ENCODE peak calls at places on chromosomes 1 and 21, in six cellular contexts. One of them, this sample, is unnamed.

GRCh38 chr1:156451486-156452184 is 48.9 kb downstream of the MEF2D start:
- DNase-seq in HAP-1: no peak
- DNase-seq in esophagus muscularis mucosa: no peak
- DNase-seq in coronary artery: no peak
- DNase-seq in WTC11: no peak
- DNase-seq in activated CD8-positive, alpha-beta T cell treated with anti-CD3 and anti-CD28 coated beads, Interleukin-2, amount 10 ng/mL, durations not matched to agents 7 days and 5 days: no peak
- DNase-seq in this sample: no peak

GRCh38 chr1:19439464-19440171 is 45.7 kb downstream of the CAPZB start:
- DNase-seq in WTC11: peak; percentile 54
- DNase-seq in HAP-1: peak; percentile 25
- DNase-seq in esophagus muscularis mucosa: no peak
- DNase-seq in activated CD8-positive, alpha-beta T cell treated with anti-CD3 and anti-CD28 coated beads, Interleukin-2, amount 10 ng/mL, durations not matched to agents 7 days and 5 days: no peak
- DNase-seq in coronary artery: no peak
- DNase-seq in this sample: no peak

GRCh38 chr1:11176081-11176706 is 13.0 kb upstream of the ANGPTL7 start:
- DNase-seq in WTC11: peak; percentile 13
- DNase-seq in coronary artery: peak; percentile 75
- DNase-seq in esophagus muscularis mucosa: no peak
- DNase-seq in HAP-1: no peak
- DNase-seq in activated CD8-positive, alpha-beta T cell treated with anti-CD3 and anti-CD28 coated beads, Interleukin-2, amount 10 ng/mL, durations not matched to agents 7 days and 5 days: no peak
- DNase-seq in this sample: no peak

GRCh38 chr1:58619286-58620054 is 42.4 kb upstream of the TACSTD2 start:
- DNase-seq in esophagus muscularis mucosa: no peak
- DNase-seq in activated CD8-positive, alpha-beta T cell treated with anti-CD3 and anti-CD28 coated beads, Interleukin-2, amount 10 ng/mL, durations not matched to agents 7 days and 5 days: no peak
- DNase-seq in HAP-1: no peak
- DNase-seq in coronary artery: no peak
- DNase-seq in WTC11: no peak
- DNase-seq in this sample: no peak

GRCh38 chr1:200354243-200354642 is 55.6 kb downstream of the ZNF281 start:
- DNase-seq in activated CD8-positive, alpha-beta T cell treated with anti-CD3 and anti-CD28 coated beads, Interleukin-2, amount 10 ng/mL, durations not matched to agents 7 days and 5 days: no peak
- DNase-seq in coronary artery: no peak
- DNase-seq in esophagus muscularis mucosa: no peak
- DNase-seq in HAP-1: no peak
- DNase-seq in WTC11: no peak
- DNase-seq in this sample: no peak

GRCh38 chr1:157154940-157155514 is 16.8 kb upstream of the ETV3 start:
- DNase-seq in activated CD8-positive, alpha-beta T cell treated with anti-CD3 and anti-CD28 coated beads, Interleukin-2, amount 10 ng/mL, durations not matched to agents 7 days and 5 days: no peak
- DNase-seq in esophagus muscularis mucosa: no peak
- DNase-seq in coronary artery: no peak
- DNase-seq in WTC11: no peak
- DNase-seq in HAP-1: peak; percentile 27
- DNase-seq in this sample: no peak

GRCh38 chr21:27519357-27519756 is 552.5 kb upstream of the ADAMTS5 start:
- DNase-seq in WTC11: no peak
- DNase-seq in coronary artery: no peak
- DNase-seq in activated CD8-positive, alpha-beta T cell treated with anti-CD3 and anti-CD28 coated beads, Interleukin-2, amount 10 ng/mL, durations not matched to agents 7 days and 5 days: no peak
- DNase-seq in esophagus muscularis mucosa: no peak
- DNase-seq in HAP-1: no peak
- DNase-seq in this sample: no peak

GRCh38 chr1:228303596-228303995 is 95.8 kb downstream of the OBSCN start:
- DNase-seq in coronary artery: no peak
- DNase-seq in esophagus muscularis mucosa: no peak
- DNase-seq in activated CD8-positive, alpha-beta T cell treated with anti-CD3 and anti-CD28 coated beads, Interleukin-2, amount 10 ng/mL, durations not matched to agents 7 days and 5 days: no peak
- DNase-seq in HAP-1: no peak
- DNase-seq in WTC11: no peak
- DNase-seq in this sample: peak; percentile 8

GRCh38 chr1:233738850-233739249 is 124.9 kb downstream of the KCNK1 start:
- DNase-seq in esophagus muscularis mucosa: peak; percentile 29
- DNase-seq in HAP-1: peak; percentile 38
- DNase-seq in WTC11: peak; percentile 66
- DNase-seq in activated CD8-positive, alpha-beta T cell treated with anti-CD3 and anti-CD28 coated beads, Interleukin-2, amount 10 ng/mL, durations not matched to agents 7 days and 5 days: no peak
- DNase-seq in coronary artery: no peak
- DNase-seq in this sample: no peak

GRCh38 chr1:38608202-38608864 is 251.2 kb downstream of the RRAGC start:
- DNase-seq in esophagus muscularis mucosa: peak; percentile 92
- DNase-seq in WTC11: peak; percentile 87
- DNase-seq in activated CD8-positive, alpha-beta T cell treated with anti-CD3 and anti-CD28 coated beads, Interleukin-2, amount 10 ng/mL, durations not matched to agents 7 days and 5 days: peak; percentile 25
- DNase-seq in coronary artery: no peak
- DNase-seq in HAP-1: peak; percentile 78
- DNase-seq in this sample: no peak

GRCh38 chr1:167927075-167927754 is 9.3 kb upstream of the DCAF6 start:
- DNase-seq in WTC11: no peak
- DNase-seq in esophagus muscularis mucosa: no peak
- DNase-seq in HAP-1: no peak
- DNase-seq in activated CD8-positive, alpha-beta T cell treated with anti-CD3 and anti-CD28 coated beads, Interleukin-2, amount 10 ng/mL, durations not matched to agents 7 days and 5 days: no peak
- DNase-seq in coronary artery: no peak
- DNase-seq in this sample: no peak

GRCh38 chr1:78286686-78287085 is 204.1 kb upstream of the PTGFR start:
- DNase-seq in WTC11: no peak
- DNase-seq in activated CD8-positive, alpha-beta T cell treated with anti-CD3 and anti-CD28 coated beads, Interleukin-2, amount 10 ng/mL, durations not matched to agents 7 days and 5 days: no peak
- DNase-seq in HAP-1: no peak
- DNase-seq in esophagus muscularis mucosa: no peak
- DNase-seq in coronary artery: no peak
- DNase-seq in this sample: no peak